ENCODE peak calls at places on chromosomes 5 and 9, in seven cellular contexts. One of them, this sample, is unnamed.

GRCh38 chr5:125992050-125992449 is 431.2 kb upstream of the GRAMD2B start:
- DNase-seq in foreskin fibroblast: no peak
- DNase-seq in GM04503: no peak
- DNase-seq in astrocyte of the spinal cord: no peak
- DNase-seq in upper lobe of left lung: no peak
- DNase-seq in GM10248: no peak
- DNase-seq in stimulated activated CD8-positive, alpha-beta memory T cell treated with anti-CD3 and anti-CD28 coated beads, Interleukin-15, amount 100 ng/mL, for 48 hours: no peak
- DNase-seq in this sample: no peak

GRCh38 chr5:73947876-73948275 is 321.9 kb downstream of the ARHGEF28 start:
- DNase-seq in foreskin fibroblast: no peak
- DNase-seq in GM04503: no peak
- DNase-seq in astrocyte of the spinal cord: no peak
- DNase-seq in upper lobe of left lung: no peak
- DNase-seq in GM10248: no peak
- DNase-seq in stimulated activated CD8-positive, alpha-beta memory T cell treated with anti-CD3 and anti-CD28 coated beads, Interleukin-15, amount 100 ng/mL, for 48 hours: no peak
- DNase-seq in this sample: no peak

GRCh38 chr5:60350794-60351193 is 349.2 kb downstream of the DEPDC1B start:
- DNase-seq in foreskin fibroblast: no peak
- DNase-seq in GM04503: no peak
- DNase-seq in astrocyte of the spinal cord: no peak
- DNase-seq in upper lobe of left lung: no peak
- DNase-seq in GM10248: no peak
- DNase-seq in stimulated activated CD8-positive, alpha-beta memory T cell treated with anti-CD3 and anti-CD28 coated beads, Interleukin-15, amount 100 ng/mL, for 48 hours: no peak
- DNase-seq in this sample: peak

GRCh38 chr5:178281321-178281720 is 48.7 kb upstream of the PHYKPL start:
- DNase-seq in foreskin fibroblast: no peak
- DNase-seq in GM04503: no peak
- DNase-seq in astrocyte of the spinal cord: no peak
- DNase-seq in upper lobe of left lung: peak
- DNase-seq in GM10248: no peak
- DNase-seq in stimulated activated CD8-positive, alpha-beta memory T cell treated with anti-CD3 and anti-CD28 coated beads, Interleukin-15, amount 100 ng/mL, for 48 hours: no peak
- DNase-seq in this sample: no peak

GRCh38 chr5:104540448-104540847 is 977.9 kb upstream of the NUDT12 start:
- DNase-seq in foreskin fibroblast: peak
- DNase-seq in GM04503: no peak
- DNase-seq in astrocyte of the spinal cord: peak
- DNase-seq in upper lobe of left lung: no peak
- DNase-seq in GM10248: no peak
- DNase-seq in stimulated activated CD8-positive, alpha-beta memory T cell treated with anti-CD3 and anti-CD28 coated beads, Interleukin-15, amount 100 ng/mL, for 48 hours: no peak
- DNase-seq in this sample: peak

GRCh38 chr5:111641533-111642230 is 115.3 kb downstream of the NREP start:
- DNase-seq in foreskin fibroblast: peak
- DNase-seq in GM04503: peak
- DNase-seq in astrocyte of the spinal cord: peak
- DNase-seq in upper lobe of left lung: no peak
- DNase-seq in GM10248: no peak
- DNase-seq in stimulated activated CD8-positive, alpha-beta memory T cell treated with anti-CD3 and anti-CD28 coated beads, Interleukin-15, amount 100 ng/mL, for 48 hours: no peak
- DNase-seq in this sample: no peak

GRCh38 chr5:136021016-136021405 is 7.8 kb upstream of the TGFBI start:
- DNase-seq in foreskin fibroblast: no peak
- DNase-seq in GM04503: no peak
- DNase-seq in astrocyte of the spinal cord: no peak
- DNase-seq in upper lobe of left lung: no peak
- DNase-seq in GM10248: no peak
- DNase-seq in stimulated activated CD8-positive, alpha-beta memory T cell treated with anti-CD3 and anti-CD28 coated beads, Interleukin-15, amount 100 ng/mL, for 48 hours: no peak
- DNase-seq in this sample: no peak

GRCh38 chr5:57736716-57737115 is 254.1 kb upstream of the ACTBL2 start:
- DNase-seq in foreskin fibroblast: no peak
- DNase-seq in GM04503: no peak
- DNase-seq in astrocyte of the spinal cord: no peak
- DNase-seq in upper lobe of left lung: no peak
- DNase-seq in GM10248: no peak
- DNase-seq in stimulated activated CD8-positive, alpha-beta memory T cell treated with anti-CD3 and anti-CD28 coated beads, Interleukin-15, amount 100 ng/mL, for 48 hours: no peak
- DNase-seq in this sample: no peak

GRCh38 chr9:78146241-78146640 is 89.6 kb upstream of the CEP78 start:
- DNase-seq in foreskin fibroblast: no peak
- DNase-seq in GM04503: no peak
- DNase-seq in astrocyte of the spinal cord: no peak
- DNase-seq in upper lobe of left lung: no peak
- DNase-seq in GM10248: no peak
- DNase-seq in stimulated activated CD8-positive, alpha-beta memory T cell treated with anti-CD3 and anti-CD28 coated beads, Interleukin-15, amount 100 ng/mL, for 48 hours: no peak
- DNase-seq in this sample: no peak

GRCh38 chr9:98972641-98973545 is 29.2 kb downstream of the COL15A1 start:
- DNase-seq in foreskin fibroblast: no peak
- DNase-seq in GM04503: no peak
- DNase-seq in astrocyte of the spinal cord: no peak
- DNase-seq in upper lobe of left lung: no peak
- DNase-seq in GM10248: no peak
- DNase-seq in stimulated activated CD8-positive, alpha-beta memory T cell treated with anti-CD3 and anti-CD28 coated beads, Interleukin-15, amount 100 ng/mL, for 48 hours: no peak
- DNase-seq in this sample: no peak

GRCh38 chr5:171616002-171616780 is 169.4 kb upstream of the SMIM23 start:
- DNase-seq in foreskin fibroblast: no peak
- DNase-seq in GM04503: no peak
- DNase-seq in astrocyte of the spinal cord: no peak
- DNase-seq in upper lobe of left lung: no peak
- DNase-seq in GM10248: no peak
- DNase-seq in stimulated activated CD8-positive, alpha-beta memory T cell treated with anti-CD3 and anti-CD28 coated beads, Interleukin-15, amount 100 ng/mL, for 48 hours: no peak
- DNase-seq in this sample: no peak

GRCh38 chr9:134429007-134429406 is 102.8 kb downstream of the RXRA start:
- DNase-seq in foreskin fibroblast: no peak
- DNase-seq in GM04503: no peak
- DNase-seq in astrocyte of the spinal cord: no peak
- DNase-seq in upper lobe of left lung: peak
- DNase-seq in GM10248: no peak
- DNase-seq in stimulated activated CD8-positive, alpha-beta memory T cell treated with anti-CD3 and anti-CD28 coated beads, Interleukin-15, amount 100 ng/mL, for 48 hours: no peak
- DNase-seq in this sample: no peak

GRCh38 chr9:115597330-115597729 is 479.4 kb upstream of the TNC start:
- DNase-seq in foreskin fibroblast: no peak
- DNase-seq in GM04503: no peak
- DNase-seq in astrocyte of the spinal cord: no peak
- DNase-seq in upper lobe of left lung: no peak
- DNase-seq in GM10248: no peak
- DNase-seq in stimulated activated CD8-positive, alpha-beta memory T cell treated with anti-CD3 and anti-CD28 coated beads, Interleukin-15, amount 100 ng/mL, for 48 hours: no peak
- DNase-seq in this sample: no peak

GRCh38 chr9:108053555-108054061 is 564.0 kb upstream of the KLF4 start:
- DNase-seq in foreskin fibroblast: peak
- DNase-seq in GM04503: no peak
- DNase-seq in astrocyte of the spinal cord: peak
- DNase-seq in upper lobe of left lung: no peak
- DNase-seq in GM10248: no peak
- DNase-seq in stimulated activated CD8-positive, alpha-beta memory T cell treated with anti-CD3 and anti-CD28 coated beads, Interleukin-15, amount 100 ng/mL, for 48 hours: no peak
- DNase-seq in this sample: peak

GRCh38 chr9:112110094-112110772 is 64.9 kb downstream of the SUSD1 start:
- DNase-seq in foreskin fibroblast: no peak
- DNase-seq in GM04503: no peak
- DNase-seq in astrocyte of the spinal cord: no peak
- DNase-seq in upper lobe of left lung: no peak
- DNase-seq in GM10248: no peak
- DNase-seq in stimulated activated CD8-positive, alpha-beta memory T cell treated with anti-CD3 and anti-CD28 coated beads, Interleukin-15, amount 100 ng/mL, for 48 hours: no peak
- DNase-seq in this sample: no peak

GRCh38 chr5:174531782-174532191 is 192.6 kb upstream of the MSX2 start:
- DNase-seq in foreskin fibroblast: no peak
- DNase-seq in GM04503: no peak
- DNase-seq in astrocyte of the spinal cord: no peak
- DNase-seq in upper lobe of left lung: no peak
- DNase-seq in GM10248: no peak
- DNase-seq in stimulated activated CD8-positive, alpha-beta memory T cell treated with anti-CD3 and anti-CD28 coated beads, Interleukin-15, amount 100 ng/mL, for 48 hours: no peak
- DNase-seq in this sample: no peak

GRCh38 chr5:167987490-167988270 is 303.8 kb upstream of the WWC1 start:
- DNase-seq in foreskin fibroblast: no peak
- DNase-seq in GM04503: no peak
- DNase-seq in astrocyte of the spinal cord: no peak
- DNase-seq in upper lobe of left lung: no peak
- DNase-seq in GM10248: no peak
- DNase-seq in stimulated activated CD8-positive, alpha-beta memory T cell treated with anti-CD3 and anti-CD28 coated beads, Interleukin-15, amount 100 ng/mL, for 48 hours: no peak
- DNase-seq in this sample: no peak

GRCh38 chr5:176639208-176639607 is 8.1 kb upstream of the TSPAN17 start:
- DNase-seq in foreskin fibroblast: no peak
- DNase-seq in GM04503: no peak
- DNase-seq in astrocyte of the spinal cord: no peak
- DNase-seq in upper lobe of left lung: no peak
- DNase-seq in GM10248: no peak
- DNase-seq in stimulated activated CD8-positive, alpha-beta memory T cell treated with anti-CD3 and anti-CD28 coated beads, Interleukin-15, amount 100 ng/mL, for 48 hours: no peak
- DNase-seq in this sample: no peak

GRCh38 chr9:97594414-97594921 is 38.7 kb downstream of the TSTD2 start:
- DNase-seq in foreskin fibroblast: no peak
- DNase-seq in GM04503: no peak
- DNase-seq in astrocyte of the spinal cord: no peak
- DNase-seq in upper lobe of left lung: no peak
- DNase-seq in GM10248: no peak
- DNase-seq in stimulated activated CD8-positive, alpha-beta memory T cell treated with anti-CD3 and anti-CD28 coated beads, Interleukin-15, amount 100 ng/mL, for 48 hours: no peak
- DNase-seq in this sample: no peak

GRCh38 chr5:119328753-119329602 is 26.8 kb upstream of the TNFAIP8 start:
- DNase-seq in foreskin fibroblast: peak
- DNase-seq in GM04503: peak
- DNase-seq in astrocyte of the spinal cord: peak
- DNase-seq in upper lobe of left lung: peak
- DNase-seq in GM10248: no peak
- DNase-seq in stimulated activated CD8-positive, alpha-beta memory T cell treated with anti-CD3 and anti-CD28 coated beads, Interleukin-15, amount 100 ng/mL, for 48 hours: peak
- DNase-seq in this sample: no peak